ENCODE peak calls at places on chromosome 10, in six cellular contexts. N, S, V, L, X and K are unnamed samples.

GRCh38 chr10:127694580-127695193 is 42.3 kb upstream of the FOXI2 start:
- DNase-seq in N (no peak), S (peak; percentile 48), V (no peak), L (peak; percentile 25), X (peak; percentile 87), K (peak; percentile 81)

GRCh38 chr10:110857265-110858158 is 14.2 kb upstream of the PDCD4 start:
- DNase-seq in N (peak; percentile 60), S (no peak), V (no peak), L (peak; percentile 14), X (no peak), K (no peak)

GRCh38 chr10:34079702-34080484 is 735.2 kb downstream of the PARD3 start:
- DNase-seq in N (no peak), S (no peak), V (no peak), L (no peak), X (no peak), K (no peak)

GRCh38 chr10:95840681-95841080 is 67.1 kb upstream of the CC2D2B start:
- DNase-seq in N (no peak), S (no peak), V (no peak), L (no peak), X (no peak), K (no peak)

GRCh38 chr10:14010083-14010551 is 320.6 kb downstream of the FRMD4A start:
- DNase-seq in N (no peak), S (no peak), V (no peak), L (peak; percentile 63), X (no peak), K (no peak)

GRCh38 chr10:73908853-73909611 is 1.9 kb upstream of the PLAU start:
- DNase-seq in N (peak; percentile 35), S (no peak), V (no peak), L (peak; percentile 94), X (no peak), K (no peak)

GRCh38 chr10:59901481-59901880 is 4.9 kb downstream of the CCDC6 start:
- DNase-seq in N (no peak), S (no peak), V (no peak), L (no peak), X (no peak), K (no peak)

GRCh38 chr10:119871881-119872609 is 598 bp downstream of the MCMBP start:
- DNase-seq in N (peak; percentile 58), S (peak; percentile 78), V (peak; percentile 62), L (peak; percentile 52), X (no peak), K (peak; percentile 66)

GRCh38 chr10:43869669-43870322 is 221.1 kb upstream of the ZNF32 start:
- DNase-seq in N (no peak), S (no peak), V (no peak), L (no peak), X (no peak), K (no peak)

GRCh38 chr10:99435986-99436633 is 5.7 kb upstream of the GOT1 start:
- DNase-seq in N (peak; percentile 39), S (no peak), V (no peak), L (peak; percentile 64), X (no peak), K (no peak)

GRCh38 chr10:86659161-86659691 is 4.9 kb downstream of the OPN4 start:
- DNase-seq in N (no peak), S (no peak), V (peak; percentile 37), L (no peak), X (no peak), K (no peak)

GRCh38 chr10:97542169-97543024 is 30.2 kb upstream of the ANKRD2 start:
- DNase-seq in N (no peak), S (peak; percentile 88), V (peak; percentile 64), L (peak; percentile 98), X (no peak), K (peak; percentile 83)

GRCh38 chr10:6119423-6119822 is 30.6 kb downstream of the RBM17 start:
- DNase-seq in N (no peak), S (no peak), V (no peak), L (no peak), X (no peak), K (no peak)

GRCh38 chr10:25176421-25176968 is 1.7 kb downstream of the GPR158 start:
- DNase-seq in N (no peak), S (peak; percentile 24), V (no peak), L (no peak), X (no peak), K (peak; percentile 15)

GRCh38 chr10:31593124-31593523 is 274.1 kb downstream of the ZEB1 start:
- DNase-seq in N (no peak), S (no peak), V (no peak), L (no peak), X (no peak), K (no peak)

GRCh38 chr10:76080406-76080805 is 649.0 kb downstream of the LRMDA start:
- DNase-seq in N (no peak), S (no peak), V (no peak), L (no peak), X (no peak), K (no peak)

GRCh38 chr10:10796061-10796773 is 221.5 kb upstream of the CELF2 start:
- DNase-seq in N (no peak), S (no peak), V (no peak), L (peak; percentile 80), X (no peak), K (no peak)

GRCh38 chr10:78777466-78778256 is 291.1 kb upstream of the ZMIZ1 start:
- DNase-seq in N (no peak), S (peak; percentile 91), V (no peak), L (no peak), X (no peak), K (no peak)

GRCh38 chr10:32279795-32280194 is 67.2 kb downstream of the EPC1 start:
- DNase-seq in N (no peak), S (no peak), V (no peak), L (no peak), X (no peak), K (no peak)

DNA sequence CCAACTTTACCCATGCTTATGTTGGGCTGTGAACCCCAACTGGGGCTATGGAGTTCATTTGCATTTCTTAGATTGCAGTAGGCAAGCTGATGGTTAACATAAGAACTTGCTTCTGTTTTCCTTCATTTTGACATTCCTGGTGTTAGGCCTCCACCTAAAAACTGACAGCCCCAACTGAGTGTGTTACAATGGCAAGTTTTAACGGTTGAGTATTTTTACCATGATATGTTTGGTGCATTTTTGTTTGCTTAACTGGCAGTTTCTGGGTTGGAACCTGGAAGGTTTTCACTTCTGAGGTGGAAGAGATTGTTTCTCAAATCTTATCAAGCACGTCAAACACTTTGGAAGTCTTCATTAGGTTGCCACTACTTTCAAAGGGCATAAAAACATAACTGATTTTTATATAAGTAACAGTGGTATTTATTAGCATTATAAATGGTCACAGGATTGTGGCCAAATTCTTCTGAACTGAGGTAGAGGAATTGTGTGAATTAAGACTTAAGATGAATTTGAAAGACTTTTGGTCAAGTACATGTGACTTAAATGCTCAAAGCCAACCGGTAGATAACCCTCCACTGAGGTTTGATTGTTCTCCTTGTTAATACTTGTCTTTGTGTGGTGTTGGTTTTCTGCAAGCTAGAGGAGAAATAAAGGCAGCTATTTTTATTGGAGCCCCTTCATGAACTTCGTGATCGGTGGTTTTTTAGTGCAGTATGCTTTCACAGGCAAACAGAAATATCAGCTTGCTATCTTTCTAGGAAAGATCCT is 2.8 kb downstream of the BMI1 start:
- DNase-seq in N (no peak), S (no peak), V (no peak), L (no peak), X (no peak), K (no peak)
- H3K27me3 ChIP-seq in N (no peaks in the 10 kb centered on the region), S (no peaks in the 10 kb centered on the region), V (peaks cover 3% of the 10 kb centered on the region), L (peaks cover 32% of the 10 kb centered on the region), X (peaks cover 34% of the 10 kb centered on the region), K (no peaks in the 10 kb centered on the region)

GRCh38 chr10:124417846-124418725 is 637 bp downstream of the OAT start:
- DNase-seq in N (peak; percentile 43), S (peak; percentile 87), V (peak; percentile 57), L (peak; percentile 68), X (no peak), K (peak; percentile 66)

GRCh38 chr10:124415210-124415609 is 3.5 kb downstream of the OAT start:
- DNase-seq in N (no peak), S (no peak), V (no peak), L (no peak), X (no peak), K (no peak)

GRCh38 chr10:124416733-124417132 is 2.0 kb downstream of the OAT start:
- DNase-seq in N (no peak), S (no peak), V (no peak), L (no peak), X (no peak), K (no peak)

GRCh38 chr10:124409696-124410095 is 9.0 kb downstream of the OAT start:
- DNase-seq in N (no peak), S (no peak), V (no peak), L (no peak), X (no peak), K (no peak)

DNA sequence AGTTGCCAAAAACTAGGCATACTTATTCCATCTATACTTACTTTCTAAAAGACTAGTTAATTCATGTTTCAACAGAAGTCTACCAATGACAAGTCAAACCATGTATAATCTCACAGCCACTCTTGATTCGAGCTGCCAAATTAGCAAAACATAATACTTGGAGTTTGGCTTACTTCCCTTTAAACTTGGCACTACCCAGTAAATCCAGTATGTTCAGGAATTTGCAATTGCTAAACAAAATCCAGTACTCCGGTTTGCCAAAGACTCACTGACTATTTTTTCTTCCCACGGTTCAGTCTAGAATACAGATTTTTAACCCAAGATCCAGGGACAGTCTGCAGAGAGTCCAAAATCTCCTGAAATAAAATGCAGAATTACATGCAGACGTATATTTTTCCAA is 4.6 kb downstream of the OAT start:
- DNase-seq in N (no peak), S (no peak), V (no peak), L (peak; percentile 24), X (no peak), K (no peak)
- H3K4me3 ChIP-seq in N (no peak overlapping the region), S (no peak overlapping the region), V (no peak overlapping the region), L (no peak overlapping the region), X (no peak overlapping the region), K (no peak overlapping the region)

GRCh38 chr10:84493951-84494848 is 165.8 kb downstream of the CCSER2 start:
- DNase-seq in N (no peak), S (no peak), V (no peak), L (peak; percentile 67), X (no peak), K (no peak)

GRCh38 chr10:84499846-84500245 is 171.5 kb downstream of the CCSER2 start:
- DNase-seq in N (no peak), S (no peak), V (no peak), L (peak; percentile 50), X (no peak), K (no peak)

GRCh38 chr10:84497978-84498377 is 169.6 kb downstream of the CCSER2 start:
- DNase-seq in N (no peak), S (no peak), V (no peak), L (no peak), X (no peak), K (no peak)

GRCh38 chr10:84494849-84495180 is 166.4 kb downstream of the CCSER2 start:
- DNase-seq in N (no peak), S (no peak), V (no peak), L (peak; percentile 49), X (no peak), K (no peak)
- H3K27ac ChIP-seq in N (no peak overlapping the region), S (no peak overlapping the region), V (peak overlapping the region; percentile 52), L (peak overlapping the region; percentile 45), X (no peak overlapping the region), K (no peak overlapping the region)

DNA sequence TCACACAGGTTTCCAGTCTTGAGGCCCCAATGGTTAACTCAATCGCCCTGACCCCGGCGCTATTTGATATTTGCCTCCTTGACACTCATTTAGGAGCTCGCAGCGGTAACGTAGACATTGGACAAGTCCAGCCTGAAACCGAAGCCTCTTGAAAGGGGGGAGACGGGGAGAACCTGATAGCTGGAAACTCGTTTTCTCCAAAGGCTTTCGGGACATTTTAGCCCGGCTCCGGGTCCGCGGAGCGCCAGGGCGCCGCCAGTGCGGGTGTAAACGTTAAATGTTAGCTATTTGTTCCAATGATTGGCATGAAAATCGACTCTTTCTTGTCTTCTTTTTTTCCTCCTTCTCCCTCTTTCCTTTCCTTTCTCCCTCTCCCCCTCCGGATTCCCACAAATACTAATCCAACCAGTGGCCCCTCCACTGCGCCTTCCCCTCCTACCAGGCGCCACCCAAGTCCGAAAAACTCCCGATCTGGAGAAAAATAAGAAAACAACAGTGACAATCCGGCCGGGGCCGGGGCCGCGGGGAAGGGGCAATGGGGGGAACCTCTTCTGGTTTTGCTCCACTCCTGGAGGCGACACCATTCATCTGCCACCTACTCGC is 17.2 kb upstream of the GATA3 start:
- DNase-seq in N (peak; percentile 22), S (no peak), V (no peak), L (no peak), X (no peak), K (no peak)
- H3K27me3 ChIP-seq in N (peaks cover 89% of the 10 kb centered on the region), S (no peaks in the 10 kb centered on the region), V (peaks cover 81% of the 10 kb centered on the region), L (peaks cover 42% of the 10 kb centered on the region), X (peaks cover 85% of the 10 kb centered on the region), K (peaks cover 38% of the 10 kb centered on the region)